ENCODE peak calls at places on chromosome 16, in six cellular contexts. F is activated naive CD8-positive, alpha-beta T cell treated with anti-CD3 and anti-CD28 coated beads for 36 hours; Q is hepatic stellate cell; K is GM23248; X is PC-3; P is amniotic epithelial cell. A is an unnamed sample.

GRCh38 chr16:12214509-12214908 is 238.0 kb downstream of the SNX29 start:
- DNase-seq in K (no peak), F (no peak), X (no peak), P (no peak), Q (no peak), A (no peak)

GRCh38 chr16:50121721-50122445 is 31.2 kb upstream of the TENT4B start:
- DNase-seq in X (no peak), F (peak; percentile 46), P (no peak), Q (no peak), K (no peak), A (no peak)

GRCh38 chr16:4323845-4324478 is 8.1 kb downstream of the GLIS2 start:
- DNase-seq in F (no peak), P (peak; percentile 65), K (peak; percentile 70), Q (peak; percentile 95), X (no peak), A (peak; percentile 59)

GRCh38 chr16:945271-946047 is 25.3 kb downstream of the LMF1 start:
- DNase-seq in X (no peak), F (no peak), Q (no peak), P (no peak), K (no peak), A (peak; percentile 3)

GRCh38 chr16:85752511-85753420 is 1.9 kb upstream of the C16orf74 start:
- DNase-seq in P (peak; percentile 68), F (no peak), K (no peak), X (peak; percentile 58), Q (peak; percentile 83), A (no peak)

GRCh38 chr16:72995151-72995881 is 52.6 kb downstream of the ZFHX3 start:
- DNase-seq in K (no peak), F (peak; percentile 14), P (no peak), X (no peak), Q (no peak), A (no peak)

GRCh38 chr16:69033550-69033949 is 71.9 kb upstream of the HAS3 start:
- DNase-seq in K (no peak), F (no peak), P (no peak), X (no peak), Q (no peak), A (no peak)

GRCh38 chr16:89426736-89427525 is 63.4 kb downstream of the ANKRD11 start:
- DNase-seq in K (peak; percentile 45), P (no peak), Q (no peak), F (no peak), X (no peak), A (no peak)

GRCh38 chr16:12539185-12539929 is 264.3 kb downstream of the CPPED1 start:
- DNase-seq in Q (no peak), X (peak; percentile 14), P (peak; percentile 15), K (peak; percentile 74), F (peak; percentile 4), A (no peak)

GRCh38 chr16:54316095-54316494 is 29.5 kb upstream of the IRX3 start:
- DNase-seq in Q (no peak), X (no peak), P (no peak), K (no peak), F (no peak), A (no peak)

GRCh38 chr16:72722552-72722951 is 325.4 kb downstream of the ZFHX3 start:
- DNase-seq in X (no peak), K (no peak), F (no peak), P (no peak), Q (no peak), A (no peak)

GRCh38 chr16:87419971-87420370 is 27.8 kb downstream of the MAP1LC3B start:
- DNase-seq in X (no peak), P (no peak), F (no peak), K (no peak), Q (no peak), A (no peak)

GRCh38 chr16:30398660-30399434 is 3.6 kb downstream of the ZNF48 start:
- DNase-seq in Q (no peak), K (no peak), F (no peak), P (no peak), X (no peak), A (no peak)

GRCh38 chr16:48608871-48609452 is 1.0 kb downstream of the N4BP1 start:
- DNase-seq in X (no peak), F (no peak), P (no peak), K (peak; percentile 51), Q (no peak), A (no peak)

GRCh38 chr16:54125751-54126655 is 160.6 kb downstream of the IRX3 start:
- DNase-seq in K (no peak), Q (no peak), P (no peak), F (no peak), X (no peak), A (no peak)

GRCh38 chr16:87581867-87582220 is 20.5 kb upstream of the JPH3 start:
- DNase-seq in X (peak; percentile 89), F (no peak), Q (peak; percentile 99), P (peak; percentile 99), K (peak; percentile 99), A (peak; percentile 96)

GRCh38 chr16:88749358-88749757 is 35.7 kb downstream of the PIEZO1 start:
- DNase-seq in F (no peak), Q (no peak), K (no peak), X (no peak), P (no peak), A (no peak)

GRCh38 chr16:87765473-87765775 is 362 bp downstream of the KLHDC4 start:
- DNase-seq in P (no peak), Q (no peak), F (peak; percentile 43), X (no peak), K (peak; percentile 38), A (no peak)

GRCh38 chr16:57394444-57394843 is 10.1 kb upstream of the CCL17 start:
- DNase-seq in X (peak; percentile 42), K (peak; percentile 19), F (no peak), Q (no peak), P (no peak), A (peak; percentile 81)

GRCh38 chr16:12159028-12159427 is 182.5 kb downstream of the SNX29 start:
- DNase-seq in X (no peak), F (no peak), Q (no peak), P (no peak), K (peak; percentile 35), A (no peak)

GRCh38 chr16:8923199-8923598 is 40.5 kb downstream of the USP7 start:
- DNase-seq in K (no peak), P (no peak), X (no peak), F (no peak), Q (no peak), A (no peak)

GRCh38 chr16:17225551-17225950 is 245.2 kb downstream of the XYLT1 start:
- DNase-seq in X (no peak), K (peak; percentile 77), F (no peak), P (no peak), Q (no peak), A (no peak)

GRCh38 chr16:66081967-66082366 is 284.5 kb upstream of the CDH5 start:
- DNase-seq in X (peak; percentile 94), F (no peak), P (peak; percentile 82), Q (no peak), K (peak; percentile 93), A (peak; percentile 18)

GRCh38 chr16:69827527-69827926 is 65.4 kb downstream of the WWP2 start:
- DNase-seq in X (no peak), F (no peak), Q (no peak), K (no peak), P (no peak), A (peak; percentile 53)

GRCh38 chr16:56620311-56620897 is 5.2 kb upstream of the MT1E start:
- DNase-seq in Q (no peak), F (no peak), K (no peak), X (no peak), P (no peak), A (no peak)

GRCh38 chr16:3099395-3099731 is 269 bp upstream of the ZSCAN10 start:
- DNase-seq in X (no peak), K (no peak), F (no peak), Q (no peak), P (no peak), A (no peak)

GRCh38 chr16:29307598-29308507 is 98.7 kb downstream of the NPIPB11 start:
- DNase-seq in P (peak; percentile 73), X (peak; percentile 7), K (no peak), F (no peak), Q (peak; percentile 59), A (no peak)

GRCh38 chr16:11410382-11411058 is 65.3 kb downstream of the RMI2 start:
- DNase-seq in Q (no peak), X (no peak), F (no peak), P (peak; percentile 14), K (peak; percentile 58), A (peak; percentile 15)

GRCh38 chr16:48137822-48138221 is 18.0 kb downstream of the ABCC12 start:
- DNase-seq in P (no peak), K (no peak), X (no peak), F (no peak), Q (no peak), A (no peak)

GRCh38 chr16:700684-701584 is 4.7 kb downstream of the FBXL16 start:
- DNase-seq in Q (no peak), X (no peak), P (no peak), K (peak; percentile 42), F (peak; percentile 66), A (no peak)

GRCh38 chr16:29290631-29291247 is 115.8 kb downstream of the NPIPB11 start:
- DNase-seq in K (peak; percentile 92), Q (peak; percentile 88), P (peak; percentile 88), F (peak; percentile 65), X (peak; percentile 92), A (peak; percentile 89)

GRCh38 chr16:88320947-88321634 is 61.7 kb upstream of the ZNF469 start:
- DNase-seq in K (no peak), P (no peak), X (peak; percentile 38), Q (no peak), F (peak; percentile 14), A (no peak)

GRCh38 chr16:1964046-1964505 is 550 bp downstream of the RPS2 start:
- DNase-seq in Q (no peak), F (no peak), X (no peak), K (peak; percentile 58), P (peak; percentile 35), A (no peak)

GRCh38 chr16:53821957-53822625 is 118.1 kb downstream of the FTO start:
- DNase-seq in X (peak; percentile 81), Q (peak; percentile 52), K (peak; percentile 90), F (no peak), P (peak; percentile 82), A (peak; percentile 87)

GRCh38 chr16:76756951-76757350 is 434.0 kb upstream of the MON1B start:
- DNase-seq in F (no peak), X (peak; percentile 59), K (no peak), P (peak; percentile 71), Q (no peak), A (no peak)

GRCh38 chr16:67115649-67116048 is 5.9 kb downstream of the PHAF1 start:
- DNase-seq in K (peak; percentile 99), Q (peak; percentile 96), F (no peak), P (peak; percentile 86), X (peak; percentile 80), A (peak; percentile 94)

GRCh38 chr16:71230122-71230845 is at the start of gene HYDIN:
- DNase-seq in Q (peak; percentile 8), F (peak; percentile 31), P (peak; percentile 20), X (peak; percentile 64), K (peak; percentile 63), A (peak; percentile 69)